ENCODE peak calls at places on chromosome 9, in eight cellular contexts. R is glutamatergic neuron, F is body of pancreas, D is psoas muscle, W is hepatocyte, L is MCF 10A, I is ovary, S is fibroblast of lung. Q is an unnamed sample.
A peak's percentile ranks its signal among the peaks of the same experiment; 100 is the strongest.

GRCh38 chr9:26904070-26904469 is 11.5 kb upstream of the CAAP1 start:
- DNase-seq in L (no peak), R (no peak), I (no peak), F (no peak), S (no peak), D (no peak), W (no peak), Q (no peak)

GRCh38 chr9:131146186-131146585 is 20.8 kb downstream of the NUP214 start:
- DNase-seq in D (no peak), L (no peak), S (no peak), I (no peak), R (no peak), F (no peak), W (no peak), Q (no peak)

GRCh38 chr9:127828262-127829031 is 25.8 kb downstream of the FPGS start:
- DNase-seq in W (peak; percentile 92), F (peak; percentile 84), D (peak; percentile 91), R (peak; percentile 84), I (peak; percentile 98), L (no peak), S (peak; percentile 77), Q (no peak)

GRCh38 chr9:2427016-2427891 is 194.3 kb upstream of the VLDLR start:
- DNase-seq in R (no peak), W (peak; percentile 40), I (no peak), D (no peak), L (no peak), S (no peak), F (peak; percentile 77), Q (no peak)

GRCh38 chr9:135783540-135784245 is 81.7 kb downstream of the KCNT1 start:
- DNase-seq in F (no peak), D (no peak), L (no peak), S (no peak), R (no peak), I (no peak), W (no peak), Q (no peak)

GRCh38 chr9:95107001-95107749 is 210.3 kb downstream of the FANCC start:
- DNase-seq in L (no peak), R (no peak), W (no peak), F (peak; percentile 67), S (peak; percentile 68), D (no peak), I (no peak), Q (no peak)

GRCh38 chr9:27701029-27701428 is 127.7 kb upstream of the C9orf72 start:
- DNase-seq in F (no peak), D (no peak), W (no peak), I (no peak), L (no peak), S (no peak), R (no peak), Q (no peak)

GRCh38 chr9:111212874-111213273 is 117.2 kb downstream of the OR2K2 start:
- DNase-seq in R (no peak), L (no peak), W (no peak), D (no peak), I (no peak), S (no peak), F (no peak), Q (no peak)

GRCh38 chr9:132648283-132648682 is 21.5 kb downstream of the DDX31 start:
- DNase-seq in F (no peak), W (no peak), R (no peak), S (no peak), D (no peak), I (no peak), L (no peak), Q (no peak)

GRCh38 chr9:133953621-133953975 is 38.5 kb downstream of the VAV2 start:
- DNase-seq in L (no peak), R (no peak), W (no peak), F (no peak), D (peak; percentile 10), S (no peak), I (no peak), Q (no peak)

GRCh38 chr9:78115073-78115472 is 83.5 kb upstream of the GNAQ start:
- DNase-seq in R (no peak), W (no peak), L (peak; percentile 52), S (no peak), F (no peak), I (no peak), D (no peak), Q (no peak)

GRCh38 chr9:95116002-95116819 is 201.3 kb downstream of the FANCC start:
- DNase-seq in W (no peak), S (no peak), R (no peak), F (peak; percentile 62), I (no peak), D (no peak), L (peak; percentile 66), Q (no peak)

GRCh38 chr9:26329974-26330373 is 562.6 kb downstream of the CAAP1 start:
- DNase-seq in F (peak; percentile 17), D (no peak), L (no peak), I (no peak), W (peak; percentile 23), R (no peak), S (no peak), Q (no peak)

GRCh38 chr9:93224591-93224990 is 40.7 kb downstream of the WNK2 start:
- DNase-seq in F (peak; percentile 57), I (no peak), R (no peak), L (peak; percentile 95), W (peak; percentile 46), D (no peak), S (no peak), Q (no peak)

GRCh38 chr9:131180454-131180853 is 55.1 kb downstream of the NUP214 start:
- DNase-seq in I (no peak), F (no peak), D (no peak), S (peak; percentile 83), L (no peak), W (peak; percentile 28), R (no peak), Q (no peak)

GRCh38 chr9:124278054-124278540 is 20.3 kb downstream of the NEK6 start:
- DNase-seq in L (no peak), R (no peak), S (no peak), I (no peak), D (no peak), W (no peak), F (no peak), Q (no peak)
- TF ChIP-seq CTCF in L (no peak), R (no peak), S (no peak), I (no peak), D (no peak), W (no peak), F (no peak), Q (no peak)

GRCh38 chr9:37984278-37984671 is 80.3 kb upstream of the SLC25A51 start:
- DNase-seq in S (no peak), L (no peak), R (no peak), D (no peak), I (no peak), W (no peak), F (no peak), Q (no peak)

GRCh38 chr9:37986001-37986400 is 82.1 kb upstream of the SLC25A51 start:
- DNase-seq in S (no peak), L (no peak), D (no peak), W (no peak), I (no peak), R (no peak), F (no peak), Q (no peak)

GRCh38 chr9:37983381-37984067 is 79.6 kb upstream of the SLC25A51 start:
- DNase-seq in D (no peak), F (no peak), W (no peak), S (no peak), L (no peak), R (no peak), I (no peak), Q (no peak)

GRCh38 chr9:37986771-37987258 is 82.2 kb downstream of the SHB start:
- DNase-seq in I (no peak), W (no peak), D (no peak), F (no peak), L (no peak), S (no peak), R (no peak), Q (no peak)

GRCh38 chr9:37984672-37985611 is 81.0 kb upstream of the SLC25A51 start:
- DNase-seq in W (no peak), R (no peak), F (no peak), I (no peak), D (peak; percentile 33), S (peak; percentile 42), L (peak; percentile 78), Q (no peak)
- TF ChIP-seq CTCF in W (no peak), R (no peak), F (no peak), I (no peak), D (no peak), S (no peak), L (no peak), Q (no peak)

GRCh38 chr9:37904647-37905505 is 949 bp upstream of the SLC25A51 start:
- DNase-seq in W (no peak), I (peak; percentile 34), R (no peak), L (peak; percentile 11), D (no peak), F (no peak), S (peak; percentile 64), Q (peak; percentile 35)

GRCh38 chr9:37902804-37903580 is 935 bp downstream of the SLC25A51 start:
- DNase-seq in F (no peak), R (no peak), S (peak; percentile 62), I (no peak), D (no peak), L (peak; percentile 39), W (peak; percentile 61), Q (peak; percentile 12)

GRCh38 chr9:37905776-37906175 is 1.8 kb upstream of the SLC25A51 start:
- DNase-seq in S (no peak), F (no peak), R (no peak), D (no peak), I (no peak), W (no peak), L (no peak), Q (no peak)

GRCh38 chr9:37903581-37903830 is 421 bp downstream of the SLC25A51 start:
- DNase-seq in L (peak; percentile 44), I (no peak), F (peak; percentile 60), R (peak; percentile 62), D (peak; percentile 62), W (peak; percentile 73), S (no peak), Q (no peak)

DNA sequence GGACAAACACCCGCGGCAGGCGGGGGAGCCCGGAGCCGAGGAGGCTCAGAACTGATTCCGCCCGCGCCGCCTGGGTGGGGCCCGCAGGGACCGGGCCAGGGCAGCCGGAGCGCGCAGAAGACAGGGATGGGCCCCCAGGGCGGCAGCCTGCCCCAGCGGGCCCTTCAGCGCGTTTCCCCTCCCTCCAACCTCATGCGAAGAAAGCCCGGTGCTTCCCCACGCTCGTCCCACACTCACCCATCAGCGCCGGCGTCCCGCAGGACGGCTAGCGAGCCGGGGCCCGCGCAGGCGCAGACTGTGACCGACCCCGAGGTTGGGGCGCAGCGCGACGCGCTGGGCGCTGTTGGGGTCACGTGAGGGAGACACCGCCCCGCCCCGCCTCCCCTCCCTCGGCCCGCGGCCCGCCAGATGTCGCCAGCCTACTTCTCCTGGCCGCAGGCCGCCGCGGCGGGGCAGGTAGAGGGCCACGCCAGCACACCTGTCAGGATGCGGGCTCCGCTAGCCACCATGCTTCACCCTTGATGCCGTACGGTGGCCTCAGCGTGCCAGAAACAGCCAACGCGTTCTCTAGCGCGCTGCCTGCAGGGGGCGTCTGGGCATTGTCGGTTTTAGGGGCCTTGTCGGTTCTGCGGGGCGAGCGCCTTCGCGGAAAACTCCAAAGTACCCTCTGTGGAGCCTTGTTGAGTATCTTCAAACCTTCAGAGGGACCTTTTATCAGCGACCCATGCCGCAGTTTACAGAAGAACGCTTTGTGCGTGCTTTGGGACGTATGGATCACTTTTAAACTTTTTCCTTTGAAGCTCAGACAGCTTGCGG is at the start of gene SLC25A51:
- DNase-seq in S (peak; percentile 93), L (peak; percentile 93), D (peak; percentile 96), R (peak; percentile 97), W (peak; percentile 95), F (peak; percentile 96), I (peak; percentile 95), Q (peak; percentile 95)
- TF ChIP-seq CTCF in S (peak; percentile 94), L (peak; percentile 93), D (peak; percentile 91), R (peak; percentile 96), W (peak; percentile 97), F (peak; percentile 81), I (peak; percentile 99), Q (peak; percentile 94)

GRCh38 chr9:24436761-24437160 is 108.9 kb downstream of the IZUMO3 start:
- DNase-seq in S (no peak), D (no peak), R (no peak), I (no peak), W (no peak), L (no peak), F (no peak), Q (no peak)
- TF ChIP-seq CTCF in S (no peak), D (no peak), R (no peak), I (no peak), W (no peak), L (no peak), F (no peak), Q (no peak)